ENCODE peak calls at places on chromosomes 1 and 21, in six cellular contexts. P, I, Q, Y, U and S are unnamed samples.

GRCh38 chr1:166952002-166952746 is 23.2 kb downstream of the ILDR2 start:
- DNase-seq in P (no peak), Y (peak), U (no peak), Q (no peak), I (no peak), S (peak)

GRCh38 chr21:42362700-42363099 is 3.6 kb downstream of the TFF1 start:
- DNase-seq in Y (no peak), Q (peak), I (no peak), U (no peak), P (no peak), S (no peak)

GRCh38 chr1:89908294-89908992 is 86.5 kb upstream of the ZNF326 start:
- DNase-seq in Y (no peak), Q (no peak), U (no peak), I (no peak), P (no peak), S (no peak)

GRCh38 chr1:35371506-35371905 is 103.0 kb downstream of the ZMYM4 start:
- DNase-seq in P (no peak), U (no peak), Y (no peak), I (no peak), Q (no peak), S (no peak)

GRCh38 chr1:183580281-183580682 is 10.0 kb downstream of the NCF2 start:
- DNase-seq in I (no peak), Q (peak), U (no peak), Y (peak), P (peak), S (peak)

GRCh38 chr1:236016782-236017400 is 48.0 kb downstream of the NID1 start:
- DNase-seq in Y (peak), P (no peak), Q (no peak), I (no peak), U (no peak), S (peak)

GRCh38 chr1:63983391-63984256 is 209.8 kb downstream of the ROR1 start:
- DNase-seq in P (no peak), Y (no peak), U (no peak), I (no peak), Q (no peak), S (no peak)

GRCh38 chr1:225710804-225711203 is 57.9 kb upstream of the ENAH start:
- DNase-seq in U (no peak), I (no peak), Y (peak), P (no peak), Q (no peak), S (peak)

GRCh38 chr1:85596531-85596930 is 16.0 kb downstream of the CCN1 start:
- DNase-seq in U (no peak), I (no peak), Y (no peak), Q (no peak), P (no peak), S (no peak)

GRCh38 chr21:42456457-42456856 is 39.6 kb downstream of the RSPH1 start:
- DNase-seq in Y (no peak), Q (no peak), I (no peak), P (peak), U (no peak), S (no peak)

GRCh38 chr21:41348434-41348833 is 13.4 kb upstream of the MX2 start:
- DNase-seq in Y (no peak), Q (no peak), U (no peak), P (no peak), I (no peak), S (no peak)
- TF ChIP-seq CTCF in Y (no peak), Q (no peak), U (no peak), P (no peak), I (no peak), S (no peak)

GRCh38 chr1:18516473-18516872 is 35.7 kb downstream of the KLHDC7A start:
- DNase-seq in Q (no peak), P (no peak), Y (no peak), I (no peak), U (no peak), S (no peak)
- H3K4me3 ChIP-seq in Q (no peak), P (no peak), Y (no peak), I (no peak), U (no peak), S (no peak)

GRCh38 chr21:15894596-15894995 is 164.8 kb downstream of the USP25 start:
- DNase-seq in P (no peak), I (peak), Y (peak), U (no peak), Q (no peak), S (peak)
- TF ChIP-seq CTCF in P (no peak), I (peak), Y (peak), U (no peak), Q (peak), S (peak)

GRCh38 chr1:92444351-92444750 is 42.4 kb downstream of the GFI1 start:
- DNase-seq in P (no peak), Y (peak), Q (no peak), I (no peak), U (no peak), S (peak)

GRCh38 chr1:92441316-92442311 is 45.1 kb downstream of the GFI1 start:
- DNase-seq in P (no peak), Q (no peak), Y (no peak), I (no peak), U (no peak), S (no peak)

GRCh38 chr1:92442351-92442750 is 44.4 kb downstream of the GFI1 start:
- DNase-seq in P (no peak), Q (no peak), Y (no peak), I (no peak), U (no peak), S (no peak)

GRCh38 chr1:92445865-92446264 is 40.9 kb downstream of the GFI1 start:
- DNase-seq in Y (no peak), P (no peak), I (no peak), Q (no peak), U (no peak), S (no peak)

DNA sequence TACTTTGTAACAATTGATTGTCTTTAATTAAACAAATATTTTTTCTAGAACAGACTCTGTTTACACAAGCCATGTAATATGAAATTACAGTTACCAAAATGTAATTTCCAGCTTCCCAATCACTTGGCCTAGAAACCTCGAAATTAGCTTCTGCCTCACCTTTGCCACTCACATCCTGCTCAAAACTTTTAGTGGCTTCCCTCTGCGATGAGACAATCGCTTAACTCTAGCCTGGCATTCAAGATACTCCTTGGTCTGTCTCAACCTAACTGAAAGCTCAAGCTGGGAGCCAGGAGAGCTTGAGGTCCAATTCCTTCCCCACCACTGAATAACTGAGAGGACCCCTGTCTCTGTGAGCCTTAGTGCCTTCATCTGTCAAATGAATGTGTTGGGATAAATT is 42.8 kb downstream of the GFI1 start:
- DNase-seq in I (no peak), U (no peak), Y (no peak), Q (no peak), P (no peak), S (no peak)
- H3K4me3 ChIP-seq in I (no peak), U (no peak), Y (no peak), Q (no peak), P (no peak), S (no peak)

GRCh38 chr1:19091539-19091938 is 118.5 kb downstream of the UBR4 start:
- DNase-seq in I (no peak), Q (no peak), P (no peak), U (no peak), Y (no peak), S (no peak)

GRCh38 chr1:19096990-19097389 is 113.1 kb downstream of the UBR4 start:
- DNase-seq in Y (no peak), P (no peak), Q (no peak), U (no peak), I (no peak), S (no peak)

GRCh38 chr1:19101244-19101643 is 108.8 kb downstream of the UBR4 start:
- DNase-seq in Q (no peak), I (no peak), P (no peak), Y (peak), U (no peak), S (no peak)

GRCh38 chr1:19100008-19100407 is 110.1 kb downstream of the UBR4 start:
- DNase-seq in U (no peak), P (no peak), Y (no peak), I (no peak), Q (no peak), S (no peak)

GRCh38 chr1:19096036-19096833 is 113.8 kb downstream of the UBR4 start:
- DNase-seq in I (peak), Y (peak), U (no peak), Q (no peak), P (peak), S (peak)
- TF ChIP-seq CTCF in I (peak), Y (peak), U (no peak), Q (peak), P (peak), S (peak)